ENCODE peak calls at places on chromosomes 5 and 9, in eight cellular contexts. One of them, this sample, is unnamed.

GRCh38 chr9:122176916-122177315 is 17.2 kb downstream of the MORN5 start:
- DNase-seq in GM12891: no peak
- DNase-seq in stomach: no peak
- DNase-seq in GM12878: no peak
- DNase-seq in sigmoid colon: no peak
- DNase-seq in HCT116: no peak
- DNase-seq in endothelial cell of umbilical vein: no peak
- DNase-seq in K562: no peak
- DNase-seq in this sample: no peak

GRCh38 chr9:120307599-120307998 is 272.4 kb downstream of the CDK5RAP2 start:
- DNase-seq in endothelial cell of umbilical vein: no peak
- DNase-seq in sigmoid colon: no peak
- DNase-seq in stomach: no peak
- DNase-seq in HCT116: no peak
- DNase-seq in K562: no peak
- DNase-seq in GM12891: no peak
- DNase-seq in GM12878: no peak
- DNase-seq in this sample: no peak

GRCh38 chr9:976258-976804 is at the start of gene DMRT3:
- DNase-seq in stomach: no peak
- DNase-seq in HCT116: no peak
- DNase-seq in sigmoid colon: no peak
- DNase-seq in GM12878: no peak
- DNase-seq in K562: no peak
- DNase-seq in endothelial cell of umbilical vein: no peak
- DNase-seq in GM12891: no peak
- DNase-seq in this sample: no peak

GRCh38 chr5:91417219-91417618 is 34.1 kb upstream of the ARRDC3 start:
- DNase-seq in GM12891: no peak
- DNase-seq in sigmoid colon: no peak
- DNase-seq in K562: no peak
- DNase-seq in endothelial cell of umbilical vein: no peak
- DNase-seq in HCT116: no peak
- DNase-seq in GM12878: no peak
- DNase-seq in stomach: no peak
- DNase-seq in this sample: no peak

GRCh38 chr9:136944094-136944518 is 432 bp downstream of the FBXW5 start:
- DNase-seq in HCT116: no peak
- DNase-seq in endothelial cell of umbilical vein: peak; percentile 59
- DNase-seq in K562: peak; percentile 71
- DNase-seq in GM12878: no peak
- DNase-seq in GM12891: peak; percentile 88
- DNase-seq in sigmoid colon: peak; percentile 74
- DNase-seq in stomach: peak; percentile 49
- DNase-seq in this sample: peak; percentile 86

GRCh38 chr5:11222169-11222568 is 461.1 kb upstream of the DAP start:
- DNase-seq in GM12891: no peak
- DNase-seq in K562: no peak
- DNase-seq in GM12878: no peak
- DNase-seq in sigmoid colon: no peak
- DNase-seq in stomach: no peak
- DNase-seq in endothelial cell of umbilical vein: no peak
- DNase-seq in HCT116: no peak
- DNase-seq in this sample: no peak

GRCh38 chr9:17810728-17811634 is 232.1 kb downstream of the SH3GL2 start:
- DNase-seq in HCT116: peak; percentile 15
- DNase-seq in sigmoid colon: peak; percentile 70
- DNase-seq in GM12891: peak; percentile 14
- DNase-seq in GM12878: no peak
- DNase-seq in K562: peak; percentile 15
- DNase-seq in stomach: peak; percentile 65
- DNase-seq in endothelial cell of umbilical vein: peak; percentile 59
- DNase-seq in this sample: no peak

GRCh38 chr5:79235222-79235577 is 731 bp upstream of the JMY start:
- DNase-seq in GM12878: no peak
- DNase-seq in sigmoid colon: no peak
- DNase-seq in endothelial cell of umbilical vein: no peak
- DNase-seq in HCT116: no peak
- DNase-seq in K562: no peak
- DNase-seq in GM12891: no peak
- DNase-seq in stomach: no peak
- DNase-seq in this sample: no peak

GRCh38 chr5:128645582-128645981 is 107.5 kb upstream of the FBN2 start:
- DNase-seq in HCT116: no peak
- DNase-seq in K562: no peak
- DNase-seq in stomach: no peak
- DNase-seq in GM12878: no peak
- DNase-seq in sigmoid colon: no peak
- DNase-seq in endothelial cell of umbilical vein: no peak
- DNase-seq in GM12891: no peak
- DNase-seq in this sample: no peak

GRCh38 chr5:128644863-128645262 is 106.8 kb upstream of the FBN2 start:
- DNase-seq in GM12878: no peak
- DNase-seq in endothelial cell of umbilical vein: peak; percentile 86
- DNase-seq in sigmoid colon: no peak
- DNase-seq in HCT116: no peak
- DNase-seq in K562: no peak
- DNase-seq in stomach: no peak
- DNase-seq in GM12891: no peak
- DNase-seq in this sample: no peak

GRCh38 chr5:128649183-128649582 is 111.1 kb upstream of the FBN2 start:
- DNase-seq in GM12878: no peak
- DNase-seq in endothelial cell of umbilical vein: peak; percentile 85
- DNase-seq in stomach: no peak
- DNase-seq in sigmoid colon: no peak
- DNase-seq in K562: no peak
- DNase-seq in GM12891: no peak
- DNase-seq in HCT116: no peak
- DNase-seq in this sample: no peak
- TF ChIP-seq POLR2AphosphoS5 in GM12878: no peak
- TF ChIP-seq POLR2AphosphoS5 in endothelial cell of umbilical vein: peak; percentile 46
- TF ChIP-seq POLR2AphosphoS5 in stomach: no peak
- TF ChIP-seq POLR2AphosphoS5 in sigmoid colon: no peak
- TF ChIP-seq POLR2AphosphoS5 in K562: no peak
- TF ChIP-seq POLR2AphosphoS5 in GM12891: no peak
- TF ChIP-seq POLR2AphosphoS5 in HCT116: no peak
- TF ChIP-seq POLR2AphosphoS5 in this sample: no peak

GRCh38 chr9:107637421-107638420 is 148.2 kb upstream of the KLF4 start:
- DNase-seq in stomach: peak; percentile 68
- DNase-seq in sigmoid colon: peak; percentile 99
- DNase-seq in GM12891: no peak
- DNase-seq in K562: no peak
- DNase-seq in HCT116: no peak
- DNase-seq in GM12878: no peak
- DNase-seq in endothelial cell of umbilical vein: peak; percentile 99
- DNase-seq in this sample: peak; percentile 33
- TF ChIP-seq POLR2A in stomach: no peak
- TF ChIP-seq POLR2A in sigmoid colon: peak; percentile 94
- TF ChIP-seq POLR2A in GM12891: no peak
- TF ChIP-seq POLR2A in K562: no peak
- TF ChIP-seq POLR2A in HCT116: no peak
- TF ChIP-seq POLR2A in GM12878: no peak
- TF ChIP-seq POLR2A in endothelial cell of umbilical vein: peak; percentile 80
- TF ChIP-seq POLR2A in this sample: no peak

GRCh38 chr9:129695870-129696269 is 30.4 kb downstream of the PRRX2 start:
- DNase-seq in sigmoid colon: no peak
- DNase-seq in HCT116: no peak
- DNase-seq in K562: no peak
- DNase-seq in GM12878: no peak
- DNase-seq in stomach: no peak
- DNase-seq in GM12891: no peak
- DNase-seq in endothelial cell of umbilical vein: no peak
- DNase-seq in this sample: no peak

GRCh38 chr9:129697111-129697955 is 31.9 kb downstream of the PRRX2 start:
- DNase-seq in HCT116: no peak
- DNase-seq in stomach: no peak
- DNase-seq in GM12891: no peak
- DNase-seq in GM12878: no peak
- DNase-seq in sigmoid colon: peak; percentile 79
- DNase-seq in endothelial cell of umbilical vein: no peak
- DNase-seq in K562: no peak
- DNase-seq in this sample: no peak

GRCh38 chr9:129696803-129697110 is 31.3 kb downstream of the PRRX2 start:
- DNase-seq in sigmoid colon: no peak
- DNase-seq in GM12891: no peak
- DNase-seq in K562: no peak
- DNase-seq in GM12878: no peak
- DNase-seq in stomach: no peak
- DNase-seq in HCT116: no peak
- DNase-seq in endothelial cell of umbilical vein: no peak
- DNase-seq in this sample: no peak

GRCh38 chr9:129701054-129701453 is 35.6 kb downstream of the PRRX2 start:
- DNase-seq in K562: no peak
- DNase-seq in GM12891: no peak
- DNase-seq in HCT116: no peak
- DNase-seq in GM12878: no peak
- DNase-seq in stomach: no peak
- DNase-seq in endothelial cell of umbilical vein: no peak
- DNase-seq in sigmoid colon: no peak
- DNase-seq in this sample: no peak

DNA sequence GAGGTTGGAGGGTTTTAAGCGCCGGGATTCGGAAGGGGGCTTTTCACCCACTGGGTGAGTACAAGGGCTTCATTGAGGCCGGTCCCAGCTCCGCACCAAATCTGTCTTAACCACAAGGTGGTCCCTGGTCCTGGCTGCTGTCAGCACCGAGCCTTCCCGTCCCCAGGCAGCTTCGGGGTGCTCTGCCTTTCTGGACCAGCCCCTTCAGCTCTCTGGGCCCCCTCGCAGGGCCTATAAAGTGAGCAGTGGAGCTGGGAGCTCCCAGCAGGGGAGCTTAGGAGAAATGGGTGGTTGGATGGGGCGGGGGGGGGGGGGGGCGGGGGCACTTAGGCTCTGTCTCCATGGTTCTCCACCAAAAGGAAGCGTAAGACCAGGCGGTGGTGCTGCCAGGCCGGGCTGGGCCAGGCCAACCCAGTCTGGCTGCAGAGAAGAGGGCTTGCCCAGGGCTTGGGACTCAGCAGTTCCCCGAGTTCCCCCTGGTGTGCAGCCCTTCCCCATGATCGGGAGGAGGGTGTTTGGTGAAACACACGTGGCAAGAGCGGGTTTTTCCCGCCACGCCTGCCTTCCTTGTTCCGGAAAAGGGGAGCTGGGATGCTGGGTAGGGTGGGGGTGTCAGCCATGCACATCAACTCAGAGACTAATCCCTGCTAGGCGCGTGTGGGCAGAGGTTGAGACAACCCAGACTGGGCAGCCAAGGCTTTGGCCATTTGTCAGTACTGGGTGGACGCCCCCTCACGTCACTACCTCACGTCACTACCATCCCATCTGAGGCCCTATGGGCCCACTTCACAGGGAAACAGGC is 32.7 kb downstream of the PRRX2 start:
- DNase-seq in GM12878: no peak
- DNase-seq in stomach: no peak
- DNase-seq in GM12891: no peak
- DNase-seq in endothelial cell of umbilical vein: no peak
- DNase-seq in K562: no peak
- DNase-seq in HCT116: no peak
- DNase-seq in sigmoid colon: peak; percentile 77
- DNase-seq in this sample: no peak
- TF ChIP-seq POLR2AphosphoS5 in GM12878: no peak
- TF ChIP-seq POLR2AphosphoS5 in stomach: no peak
- TF ChIP-seq POLR2AphosphoS5 in GM12891: no peak
- TF ChIP-seq POLR2AphosphoS5 in endothelial cell of umbilical vein: no peak
- TF ChIP-seq POLR2AphosphoS5 in K562: no peak
- TF ChIP-seq POLR2AphosphoS5 in HCT116: no peak
- TF ChIP-seq POLR2AphosphoS5 in sigmoid colon: no peak
- TF ChIP-seq POLR2AphosphoS5 in this sample: no peak

GRCh38 chr9:109320338-109320733 is 523 bp downstream of the EPB41L4B start:
- DNase-seq in endothelial cell of umbilical vein: no peak
- DNase-seq in sigmoid colon: no peak
- DNase-seq in stomach: no peak
- DNase-seq in HCT116: no peak
- DNase-seq in K562: peak; percentile 44
- DNase-seq in GM12891: peak; percentile 37
- DNase-seq in GM12878: no peak
- DNase-seq in this sample: no peak

GRCh38 chr9:109321727-109322126 is 868 bp upstream of the EPB41L4B start:
- DNase-seq in stomach: no peak
- DNase-seq in endothelial cell of umbilical vein: no peak
- DNase-seq in GM12878: no peak
- DNase-seq in HCT116: no peak
- DNase-seq in sigmoid colon: no peak
- DNase-seq in GM12891: no peak
- DNase-seq in K562: no peak
- DNase-seq in this sample: no peak

GRCh38 chr9:109319072-109319630 is 1.7 kb downstream of the EPB41L4B start:
- DNase-seq in GM12878: no peak
- DNase-seq in GM12891: no peak
- DNase-seq in stomach: peak; percentile 67
- DNase-seq in sigmoid colon: no peak
- DNase-seq in endothelial cell of umbilical vein: no peak
- DNase-seq in K562: no peak
- DNase-seq in HCT116: no peak
- DNase-seq in this sample: no peak

GRCh38 chr9:109319631-109320233 is 1.1 kb downstream of the EPB41L4B start:
- DNase-seq in GM12878: no peak
- DNase-seq in stomach: peak; percentile 44
- DNase-seq in HCT116: no peak
- DNase-seq in K562: no peak
- DNase-seq in sigmoid colon: no peak
- DNase-seq in GM12891: no peak
- DNase-seq in endothelial cell of umbilical vein: no peak
- DNase-seq in this sample: no peak

DNA sequence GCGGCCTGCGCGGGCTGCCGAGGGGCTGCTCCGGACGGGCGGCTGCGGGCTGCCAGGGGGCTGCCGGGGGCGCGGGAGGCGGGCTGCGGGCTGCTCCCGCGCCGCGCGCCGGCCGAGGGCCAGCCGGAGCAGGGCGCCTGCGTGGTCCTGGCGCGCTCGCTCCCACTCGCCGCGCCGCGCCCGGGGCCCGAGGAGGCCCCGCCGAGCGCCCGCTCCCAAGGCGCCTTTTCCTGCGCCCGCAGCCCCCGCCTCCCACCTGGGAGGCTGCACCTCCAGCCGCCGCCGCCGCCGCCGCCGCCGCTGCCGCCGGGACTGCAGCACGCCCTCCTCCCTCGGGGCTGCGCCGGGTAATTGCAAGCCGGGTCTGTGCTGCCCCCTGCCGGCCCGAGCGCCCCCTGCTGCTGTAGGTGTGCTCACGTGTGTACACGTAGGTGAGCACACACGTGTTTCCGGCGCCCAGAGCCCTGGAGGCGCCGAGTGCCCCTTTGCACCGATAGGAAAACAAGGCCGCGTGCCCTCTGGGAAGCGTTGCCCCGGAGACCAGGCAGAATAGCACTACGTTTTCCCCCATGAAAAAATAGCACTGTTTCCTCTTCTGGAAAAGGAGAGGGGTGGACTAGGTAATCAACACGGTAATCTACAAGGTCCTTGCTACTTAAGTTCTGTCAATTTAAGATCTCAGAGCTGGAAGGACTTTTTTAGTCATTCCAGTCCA is at the start of gene EPB41L4B:
- DNase-seq in K562: peak; percentile 90
- DNase-seq in GM12878: peak; percentile 19
- DNase-seq in sigmoid colon: peak; percentile 85
- DNase-seq in GM12891: peak; percentile 85
- DNase-seq in HCT116: peak; percentile 73
- DNase-seq in endothelial cell of umbilical vein: peak; percentile 79
- DNase-seq in stomach: peak; percentile 97
- DNase-seq in this sample: peak; percentile 77
- TF ChIP-seq POLR2A in K562: no peak
- TF ChIP-seq POLR2A in GM12878: no peak
- TF ChIP-seq POLR2A in sigmoid colon: no peak
- TF ChIP-seq POLR2A in GM12891: no peak
- TF ChIP-seq POLR2A in HCT116: no peak
- TF ChIP-seq POLR2A in endothelial cell of umbilical vein: no peak
- TF ChIP-seq POLR2A in stomach: no peak
- TF ChIP-seq POLR2A in this sample: no peak